ENCODE peak calls at places on chromosomes 3 and 15, in six cellular contexts. One of them, this sample, is unnamed.

GRCh38 chr3:183108002-183108449 is 8.7 kb upstream of the MCCC1 start:
- DNase-seq in PC-3: peak; percentile 56
- DNase-seq in astrocyte: peak; percentile 49
- DNase-seq in A549: no peak
- DNase-seq in IMR-90: peak; percentile 44
- DNase-seq in mammary epithelial cell: no peak
- DNase-seq in this sample: no peak

GRCh38 chr15:40310001-40310959 is 2.5 kb upstream of the PLCB2 start:
- DNase-seq in PC-3: peak; percentile 68
- DNase-seq in astrocyte: no peak
- DNase-seq in A549: peak; percentile 45
- DNase-seq in IMR-90: peak; percentile 33
- DNase-seq in mammary epithelial cell: no peak
- DNase-seq in this sample: peak; percentile 87

GRCh38 chr3:14082108-14082657 is 42.5 kb downstream of the CHCHD4 start:
- DNase-seq in PC-3: no peak
- DNase-seq in astrocyte: no peak
- DNase-seq in A549: no peak
- DNase-seq in IMR-90: no peak
- DNase-seq in mammary epithelial cell: no peak
- DNase-seq in this sample: no peak

GRCh38 chr15:60618206-60618605 is 139.3 kb upstream of the ICE2 start:
- DNase-seq in PC-3: no peak
- DNase-seq in astrocyte: no peak
- DNase-seq in A549: no peak
- DNase-seq in IMR-90: no peak
- DNase-seq in mammary epithelial cell: no peak
- DNase-seq in this sample: no peak

GRCh38 chr15:63018639-63019038 is 23.9 kb upstream of the TPM1 start:
- DNase-seq in PC-3: peak; percentile 45
- DNase-seq in astrocyte: no peak
- DNase-seq in A549: no peak
- DNase-seq in IMR-90: peak; percentile 39
- DNase-seq in mammary epithelial cell: peak; percentile 43
- DNase-seq in this sample: peak; percentile 59

GRCh38 chr3:17420668-17421067 is 321.8 kb downstream of the TBC1D5 start:
- DNase-seq in PC-3: peak; percentile 28
- DNase-seq in astrocyte: no peak
- DNase-seq in A549: no peak
- DNase-seq in IMR-90: peak; percentile 28
- DNase-seq in mammary epithelial cell: no peak
- DNase-seq in this sample: no peak

GRCh38 chr3:127796751-127797150 is 25.6 kb downstream of the MGLL start:
- DNase-seq in PC-3: no peak
- DNase-seq in astrocyte: no peak
- DNase-seq in A549: no peak
- DNase-seq in IMR-90: no peak
- DNase-seq in mammary epithelial cell: no peak
- DNase-seq in this sample: peak; percentile 92

GRCh38 chr15:41942886-41943285 is 29.5 kb downstream of the EHD4 start:
- DNase-seq in PC-3: no peak
- DNase-seq in astrocyte: no peak
- DNase-seq in A549: no peak
- DNase-seq in IMR-90: no peak
- DNase-seq in mammary epithelial cell: no peak
- DNase-seq in this sample: no peak

GRCh38 chr3:58529516-58530353 is 7.3 kb downstream of the ACOX2 start:
- DNase-seq in PC-3: peak; percentile 38
- DNase-seq in astrocyte: no peak
- DNase-seq in A549: no peak
- DNase-seq in IMR-90: no peak
- DNase-seq in mammary epithelial cell: no peak
- DNase-seq in this sample: peak; percentile 83

GRCh38 chr15:51677453-51677852 is 3.9 kb upstream of the SCG3 start:
- DNase-seq in PC-3: no peak
- DNase-seq in astrocyte: no peak
- DNase-seq in A549: no peak
- DNase-seq in IMR-90: no peak
- DNase-seq in mammary epithelial cell: no peak
- DNase-seq in this sample: no peak

GRCh38 chr3:132016061-132017041 is 18.5 kb downstream of the CPNE4 start:
- DNase-seq in PC-3: no peak
- DNase-seq in astrocyte: no peak
- DNase-seq in A549: no peak
- DNase-seq in IMR-90: no peak
- DNase-seq in mammary epithelial cell: peak; percentile 35
- DNase-seq in this sample: no peak

GRCh38 chr3:197333901-197334639 is 35.7 kb upstream of the DLG1 start:
- DNase-seq in PC-3: no peak
- DNase-seq in astrocyte: peak; percentile 35
- DNase-seq in A549: no peak
- DNase-seq in IMR-90: no peak
- DNase-seq in mammary epithelial cell: no peak
- DNase-seq in this sample: no peak

GRCh38 chr3:129596194-129597086 is 10.0 kb downstream of the PLXND1 start:
- DNase-seq in PC-3: no peak
- DNase-seq in astrocyte: peak; percentile 92
- DNase-seq in A549: no peak
- DNase-seq in IMR-90: peak; percentile 96
- DNase-seq in mammary epithelial cell: no peak
- DNase-seq in this sample: no peak

GRCh38 chr3:40741729-40742128 is 217.0 kb downstream of the ZNF621 start:
- DNase-seq in PC-3: no peak
- DNase-seq in astrocyte: no peak
- DNase-seq in A549: no peak
- DNase-seq in IMR-90: peak; percentile 1
- DNase-seq in mammary epithelial cell: no peak
- DNase-seq in this sample: no peak

GRCh38 chr3:184546252-184546651 is 15.3 kb upstream of the EPHB3 start:
- DNase-seq in PC-3: no peak
- DNase-seq in astrocyte: no peak
- DNase-seq in A549: no peak
- DNase-seq in IMR-90: no peak
- DNase-seq in mammary epithelial cell: no peak
- DNase-seq in this sample: peak; percentile 70

GRCh38 chr3:58585005-58585786 is 8.0 kb upstream of the FAM107A start:
- DNase-seq in PC-3: peak; percentile 85
- DNase-seq in astrocyte: peak; percentile 33
- DNase-seq in A549: peak; percentile 91
- DNase-seq in IMR-90: peak; percentile 58
- DNase-seq in mammary epithelial cell: peak; percentile 53
- DNase-seq in this sample: peak; percentile 82

GRCh38 chr3:115040673-115041286 is 106.3 kb downstream of the ZBTB20 start:
- DNase-seq in PC-3: peak; percentile 63
- DNase-seq in astrocyte: peak; percentile 14
- DNase-seq in A549: peak; percentile 20
- DNase-seq in IMR-90: peak; percentile 52
- DNase-seq in mammary epithelial cell: peak; percentile 25
- DNase-seq in this sample: peak; percentile 56

GRCh38 chr3:135966349-135966695 is 794 bp downstream of the PPP2R3A start:
- DNase-seq in PC-3: no peak
- DNase-seq in astrocyte: no peak
- DNase-seq in A549: no peak
- DNase-seq in IMR-90: no peak
- DNase-seq in mammary epithelial cell: no peak
- DNase-seq in this sample: no peak

GRCh38 chr3:134364061-134364935 is 9.9 kb downstream of the AMOTL2 start:
- DNase-seq in PC-3: peak; percentile 94
- DNase-seq in astrocyte: peak; percentile 93
- DNase-seq in A549: peak; percentile 94
- DNase-seq in IMR-90: peak; percentile 96
- DNase-seq in mammary epithelial cell: peak; percentile 93
- DNase-seq in this sample: no peak

GRCh38 chr3:194184265-194184751 is 48.4 kb downstream of the HES1 start:
- DNase-seq in PC-3: peak; percentile 16
- DNase-seq in astrocyte: no peak
- DNase-seq in A549: no peak
- DNase-seq in IMR-90: no peak
- DNase-seq in mammary epithelial cell: no peak
- DNase-seq in this sample: no peak

GRCh38 chr3:146326875-146327543 is 76.1 kb upstream of the PLSCR4 start:
- DNase-seq in PC-3: peak; percentile 84
- DNase-seq in astrocyte: peak; percentile 51
- DNase-seq in A549: peak; percentile 31
- DNase-seq in IMR-90: peak; percentile 82
- DNase-seq in mammary epithelial cell: peak; percentile 51
- DNase-seq in this sample: no peak

GRCh38 chr3:138449490-138449889 is 15.1 kb downstream of the ESYT3 start:
- DNase-seq in PC-3: peak; percentile 31
- DNase-seq in astrocyte: no peak
- DNase-seq in A549: no peak
- DNase-seq in IMR-90: no peak
- DNase-seq in mammary epithelial cell: no peak
- DNase-seq in this sample: no peak

GRCh38 chr3:128080323-128080898 is 28.2 kb downstream of the SEC61A1 start:
- DNase-seq in PC-3: peak; percentile 67
- DNase-seq in astrocyte: peak; percentile 89
- DNase-seq in A549: no peak
- DNase-seq in IMR-90: peak; percentile 98
- DNase-seq in mammary epithelial cell: peak; percentile 79
- DNase-seq in this sample: no peak

DNA sequence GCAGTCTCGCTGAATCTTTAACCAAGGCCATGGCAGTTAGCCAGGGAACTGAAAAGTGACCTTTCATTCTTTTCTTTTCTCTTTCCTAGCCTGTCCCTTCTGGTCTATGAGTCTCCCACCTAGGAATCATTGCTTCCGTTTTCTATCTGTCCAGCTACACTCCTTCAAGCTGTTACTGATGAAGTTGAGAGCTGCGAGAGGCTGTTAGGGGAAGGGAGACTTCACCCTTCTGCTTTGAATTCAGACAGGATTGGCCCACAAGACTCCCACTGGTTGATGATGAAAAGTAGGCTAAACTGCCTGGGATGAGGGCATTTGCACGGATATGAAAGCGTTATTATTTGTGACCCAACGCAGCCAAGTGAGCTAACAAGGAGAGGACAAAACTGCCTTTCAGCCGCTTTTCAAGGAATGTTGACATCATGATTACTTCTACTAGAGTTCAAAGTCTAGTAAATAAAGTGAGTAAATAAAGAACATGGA is 30.2 kb downstream of the EIF4E3 start:
- DNase-seq in PC-3: no peak
- DNase-seq in astrocyte: no peak
- DNase-seq in A549: no peak
- DNase-seq in IMR-90: peak; percentile 15
- DNase-seq in mammary epithelial cell: no peak
- DNase-seq in this sample: no peak
- H3K4me2 ChIP-seq in PC-3: no peak overlapping the region
- H3K4me2 ChIP-seq in astrocyte: peak overlapping the region; percentile 48
- H3K4me2 ChIP-seq in A549: peak overlapping the region; percentile 60
- H3K4me2 ChIP-seq in IMR-90: peak overlapping the region; percentile 85
- H3K4me2 ChIP-seq in mammary epithelial cell: no peak overlapping the region
- H3K4me2 ChIP-seq in this sample: no peak overlapping the region

GRCh38 chr3:100710355-100711198 is 1.3 kb downstream of the TFG start:
- DNase-seq in PC-3: peak; percentile 80
- DNase-seq in astrocyte: peak; percentile 56
- DNase-seq in A549: peak; percentile 85
- DNase-seq in IMR-90: peak; percentile 77
- DNase-seq in mammary epithelial cell: peak; percentile 75
- DNase-seq in this sample: peak; percentile 72

GRCh38 chr3:100709840-100710235 is 544 bp downstream of the TFG start:
- DNase-seq in PC-3: peak; percentile 17
- DNase-seq in astrocyte: peak; percentile 2
- DNase-seq in A549: peak; percentile 21
- DNase-seq in IMR-90: peak; percentile 20
- DNase-seq in mammary epithelial cell: peak; percentile 32
- DNase-seq in this sample: peak; percentile 58

GRCh38 chr3:100706365-100706764 is 2.9 kb upstream of the TFG start:
- DNase-seq in PC-3: peak; percentile 14
- DNase-seq in astrocyte: peak; percentile 5
- DNase-seq in A549: no peak
- DNase-seq in IMR-90: peak; percentile 13
- DNase-seq in mammary epithelial cell: peak; percentile 66
- DNase-seq in this sample: no peak

GRCh38 chr3:100708989-100709839 is at the start of gene TFG:
- DNase-seq in PC-3: peak; percentile 100
- DNase-seq in astrocyte: peak; percentile 97
- DNase-seq in A549: peak; percentile 98
- DNase-seq in IMR-90: peak; percentile 99
- DNase-seq in mammary epithelial cell: peak; percentile 99
- DNase-seq in this sample: peak; percentile 99

DNA sequence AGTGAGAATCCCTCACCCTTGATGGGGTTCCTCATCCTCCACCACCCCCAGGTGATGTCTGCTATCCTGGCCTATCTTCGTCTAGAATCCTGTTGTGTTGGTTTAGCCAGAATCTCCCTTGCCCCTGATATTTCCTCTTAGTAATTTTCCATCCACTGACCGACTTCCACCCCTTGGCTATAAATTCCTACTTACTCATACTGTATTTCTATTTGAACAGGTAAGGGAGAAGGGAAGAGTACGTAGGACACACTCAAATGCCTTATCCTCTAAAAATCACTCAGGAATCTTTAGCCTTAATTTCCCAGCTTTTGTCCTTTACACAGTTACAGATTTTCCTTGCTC is 678 bp upstream of the TFG start:
- DNase-seq in PC-3: peak; percentile 87
- DNase-seq in astrocyte: no peak
- DNase-seq in A549: no peak
- DNase-seq in IMR-90: no peak
- DNase-seq in mammary epithelial cell: no peak
- DNase-seq in this sample: peak; percentile 45
- H3K4me3 ChIP-seq in PC-3: peak overlapping the region; percentile 69
- H3K4me3 ChIP-seq in astrocyte: peak overlapping the region; percentile 64
- H3K4me3 ChIP-seq in A549: peak overlapping the region; percentile 86
- H3K4me3 ChIP-seq in IMR-90: peak overlapping the region; percentile 35
- H3K4me3 ChIP-seq in mammary epithelial cell: peak overlapping the region; percentile 47
- H3K4me3 ChIP-seq in this sample: peak overlapping the region; percentile 75

DNA sequence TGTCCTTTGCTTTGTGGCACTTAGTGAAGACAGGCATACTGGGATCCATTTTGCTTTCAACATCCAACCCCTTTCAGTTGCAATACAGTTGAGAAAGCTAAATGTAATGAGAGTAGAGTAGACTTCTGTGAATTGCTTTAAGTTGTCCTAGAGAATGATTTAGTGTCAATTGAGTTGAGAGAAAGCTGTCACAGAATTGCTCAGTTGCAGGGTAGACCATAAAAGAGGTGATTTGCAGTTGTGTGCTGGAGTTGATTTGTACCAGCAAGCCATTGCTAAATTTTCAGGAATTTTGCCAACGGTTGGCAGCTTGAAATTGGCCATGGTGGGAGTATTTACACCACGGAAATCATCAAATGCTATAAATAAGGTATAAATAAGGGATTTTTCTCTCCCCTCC is 2.2 kb downstream of the ABHD5 start:
- DNase-seq in PC-3: no peak
- DNase-seq in astrocyte: no peak
- DNase-seq in A549: no peak
- DNase-seq in IMR-90: no peak
- DNase-seq in mammary epithelial cell: no peak
- DNase-seq in this sample: no peak
- H3K4me2 ChIP-seq in PC-3: peak overlapping the region; percentile 97
- H3K4me2 ChIP-seq in astrocyte: peak overlapping the region; percentile 4
- H3K4me2 ChIP-seq in A549: peak overlapping the region; percentile 99
- H3K4me2 ChIP-seq in IMR-90: peak overlapping the region; percentile 56
- H3K4me2 ChIP-seq in mammary epithelial cell: peak overlapping the region; percentile 79
- H3K4me2 ChIP-seq in this sample: no peak overlapping the region

DNA sequence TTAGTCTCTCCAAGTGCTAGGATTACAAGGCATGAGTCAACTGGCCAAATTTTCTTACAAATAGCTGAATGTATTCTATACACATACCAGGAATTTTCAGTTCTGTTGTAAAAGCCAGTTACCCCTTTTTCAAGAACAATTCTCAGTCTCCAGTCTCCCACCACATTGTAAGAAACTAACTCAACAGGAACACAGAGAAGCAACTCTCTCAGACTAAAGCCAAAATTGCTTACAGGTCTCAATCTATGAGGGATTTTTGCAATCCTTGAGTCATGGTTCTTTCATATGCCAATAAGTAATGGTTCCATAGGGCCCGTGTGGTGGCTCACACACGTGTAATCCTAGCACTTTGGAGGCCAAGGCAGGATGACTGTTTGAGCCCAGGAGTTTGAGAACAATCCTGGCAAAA is 8.5 kb downstream of the IP6K2 start:
- DNase-seq in PC-3: peak; percentile 35
- DNase-seq in astrocyte: peak; percentile 45
- DNase-seq in A549: no peak
- DNase-seq in IMR-90: peak; percentile 75
- DNase-seq in mammary epithelial cell: peak; percentile 52
- DNase-seq in this sample: no peak
- H3K4me3 ChIP-seq in PC-3: no peak overlapping the region
- H3K4me3 ChIP-seq in astrocyte: no peak overlapping the region
- H3K4me3 ChIP-seq in A549: no peak overlapping the region
- H3K4me3 ChIP-seq in IMR-90: no peak overlapping the region
- H3K4me3 ChIP-seq in mammary epithelial cell: no peak overlapping the region
- H3K4me3 ChIP-seq in this sample: no peak overlapping the region

This sample was measured in Karpas-422.